ENCODE peak calls at places on chromosomes 11 and 22, in ten cellular contexts. One of them, this sample, is unnamed.

GRCh38 chr11:31801298-31801702 is 9.8 kb downstream of the PAX6 start:
- DNase-seq in activated naive CD8-positive, alpha-beta T cell treated with anti-CD3 and anti-CD28 coated beads, Interleukin-2, amount 50 U/mL, for 24 hours: no peak
- DNase-seq in cardiac muscle cell: no peak
- DNase-seq in Right ventricle myocardium inferior: no peak
- DNase-seq in nucleus accumbens: no peak
- DNase-seq in dermis blood vessel endothelial cell: no peak
- DNase-seq in NCI-H774: no peak
- DNase-seq in coronary artery: no peak
- DNase-seq in hepatocyte: no peak
- DNase-seq in central memory CD4-positive, alpha-beta T cell: no peak
- DNase-seq in this sample: no peak

GRCh38 chr11:95994340-95994728 is 70.4 kb upstream of the MTMR2 start:
- DNase-seq in Right ventricle myocardium inferior: no peak
- DNase-seq in central memory CD4-positive, alpha-beta T cell: no peak
- DNase-seq in dermis blood vessel endothelial cell: no peak
- DNase-seq in coronary artery: no peak
- DNase-seq in activated naive CD8-positive, alpha-beta T cell treated with anti-CD3 and anti-CD28 coated beads, Interleukin-2, amount 50 U/mL, for 24 hours: no peak
- DNase-seq in nucleus accumbens: no peak
- DNase-seq in NCI-H774: no peak
- DNase-seq in hepatocyte: no peak
- DNase-seq in cardiac muscle cell: no peak
- DNase-seq in this sample: no peak

GRCh38 chr11:6572215-6572614 is 31.2 kb downstream of the RRP8 start:
- DNase-seq in hepatocyte: no peak
- DNase-seq in dermis blood vessel endothelial cell: no peak
- DNase-seq in cardiac muscle cell: peak
- DNase-seq in coronary artery: no peak
- DNase-seq in nucleus accumbens: no peak
- DNase-seq in central memory CD4-positive, alpha-beta T cell: no peak
- DNase-seq in NCI-H774: no peak
- DNase-seq in Right ventricle myocardium inferior: no peak
- DNase-seq in activated naive CD8-positive, alpha-beta T cell treated with anti-CD3 and anti-CD28 coated beads, Interleukin-2, amount 50 U/mL, for 24 hours: no peak
- DNase-seq in this sample: no peak

GRCh38 chr11:32233276-32233675 is 142.4 kb downstream of the RCN1 start:
- DNase-seq in coronary artery: no peak
- DNase-seq in NCI-H774: no peak
- DNase-seq in central memory CD4-positive, alpha-beta T cell: no peak
- DNase-seq in activated naive CD8-positive, alpha-beta T cell treated with anti-CD3 and anti-CD28 coated beads, Interleukin-2, amount 50 U/mL, for 24 hours: no peak
- DNase-seq in Right ventricle myocardium inferior: no peak
- DNase-seq in cardiac muscle cell: no peak
- DNase-seq in hepatocyte: no peak
- DNase-seq in dermis blood vessel endothelial cell: no peak
- DNase-seq in nucleus accumbens: no peak
- DNase-seq in this sample: no peak

GRCh38 chr11:898540-899190 is 11.9 kb downstream of the CHID1 start:
- DNase-seq in NCI-H774: no peak
- DNase-seq in hepatocyte: no peak
- DNase-seq in activated naive CD8-positive, alpha-beta T cell treated with anti-CD3 and anti-CD28 coated beads, Interleukin-2, amount 50 U/mL, for 24 hours: no peak
- DNase-seq in nucleus accumbens: no peak
- DNase-seq in Right ventricle myocardium inferior: no peak
- DNase-seq in cardiac muscle cell: peak
- DNase-seq in dermis blood vessel endothelial cell: peak
- DNase-seq in central memory CD4-positive, alpha-beta T cell: no peak
- DNase-seq in coronary artery: no peak
- DNase-seq in this sample: peak

GRCh38 chr22:40235418-40235817 is 57.7 kb downstream of the TNRC6B start:
- DNase-seq in hepatocyte: no peak
- DNase-seq in cardiac muscle cell: peak
- DNase-seq in Right ventricle myocardium inferior: no peak
- DNase-seq in coronary artery: no peak
- DNase-seq in dermis blood vessel endothelial cell: no peak
- DNase-seq in nucleus accumbens: no peak
- DNase-seq in activated naive CD8-positive, alpha-beta T cell treated with anti-CD3 and anti-CD28 coated beads, Interleukin-2, amount 50 U/mL, for 24 hours: no peak
- DNase-seq in NCI-H774: no peak
- DNase-seq in central memory CD4-positive, alpha-beta T cell: no peak
- DNase-seq in this sample: no peak

GRCh38 chr22:24421428-24421931 is 5.9 kb upstream of the ADORA2A start:
- DNase-seq in nucleus accumbens: no peak
- DNase-seq in NCI-H774: no peak
- DNase-seq in dermis blood vessel endothelial cell: peak
- DNase-seq in cardiac muscle cell: no peak
- DNase-seq in Right ventricle myocardium inferior: no peak
- DNase-seq in coronary artery: no peak
- DNase-seq in central memory CD4-positive, alpha-beta T cell: peak
- DNase-seq in activated naive CD8-positive, alpha-beta T cell treated with anti-CD3 and anti-CD28 coated beads, Interleukin-2, amount 50 U/mL, for 24 hours: peak
- DNase-seq in hepatocyte: peak
- DNase-seq in this sample: no peak

GRCh38 chr11:94017446-94017845 is 3.7 kb upstream of the HEPHL1 start:
- DNase-seq in cardiac muscle cell: no peak
- DNase-seq in dermis blood vessel endothelial cell: no peak
- DNase-seq in central memory CD4-positive, alpha-beta T cell: no peak
- DNase-seq in Right ventricle myocardium inferior: no peak
- DNase-seq in activated naive CD8-positive, alpha-beta T cell treated with anti-CD3 and anti-CD28 coated beads, Interleukin-2, amount 50 U/mL, for 24 hours: no peak
- DNase-seq in hepatocyte: no peak
- DNase-seq in NCI-H774: no peak
- DNase-seq in nucleus accumbens: no peak
- DNase-seq in coronary artery: no peak
- DNase-seq in this sample: no peak

GRCh38 chr11:12687740-12688139 is 13.5 kb downstream of the TEAD1 start:
- DNase-seq in coronary artery: no peak
- DNase-seq in Right ventricle myocardium inferior: no peak
- DNase-seq in hepatocyte: no peak
- DNase-seq in activated naive CD8-positive, alpha-beta T cell treated with anti-CD3 and anti-CD28 coated beads, Interleukin-2, amount 50 U/mL, for 24 hours: no peak
- DNase-seq in nucleus accumbens: no peak
- DNase-seq in NCI-H774: no peak
- DNase-seq in cardiac muscle cell: no peak
- DNase-seq in central memory CD4-positive, alpha-beta T cell: no peak
- DNase-seq in dermis blood vessel endothelial cell: no peak
- DNase-seq in this sample: no peak

GRCh38 chr22:37843746-37844089 is 416 bp downstream of the ANKRD54 start:
- DNase-seq in NCI-H774: no peak
- DNase-seq in dermis blood vessel endothelial cell: no peak
- DNase-seq in nucleus accumbens: peak
- DNase-seq in activated naive CD8-positive, alpha-beta T cell treated with anti-CD3 and anti-CD28 coated beads, Interleukin-2, amount 50 U/mL, for 24 hours: peak
- DNase-seq in cardiac muscle cell: peak
- DNase-seq in coronary artery: no peak
- DNase-seq in central memory CD4-positive, alpha-beta T cell: no peak
- DNase-seq in hepatocyte: peak
- DNase-seq in Right ventricle myocardium inferior: peak
- DNase-seq in this sample: peak

GRCh38 chr11:61198391-61198790 is 4.9 kb upstream of the PGA3 start:
- DNase-seq in nucleus accumbens: no peak
- DNase-seq in activated naive CD8-positive, alpha-beta T cell treated with anti-CD3 and anti-CD28 coated beads, Interleukin-2, amount 50 U/mL, for 24 hours: no peak
- DNase-seq in central memory CD4-positive, alpha-beta T cell: no peak
- DNase-seq in coronary artery: no peak
- DNase-seq in cardiac muscle cell: no peak
- DNase-seq in dermis blood vessel endothelial cell: no peak
- DNase-seq in hepatocyte: no peak
- DNase-seq in NCI-H774: no peak
- DNase-seq in Right ventricle myocardium inferior: no peak
- DNase-seq in this sample: no peak

GRCh38 chr11:120877746-120878365 is 146.0 kb upstream of the TBCEL start:
- DNase-seq in central memory CD4-positive, alpha-beta T cell: no peak
- DNase-seq in dermis blood vessel endothelial cell: no peak
- DNase-seq in activated naive CD8-positive, alpha-beta T cell treated with anti-CD3 and anti-CD28 coated beads, Interleukin-2, amount 50 U/mL, for 24 hours: no peak
- DNase-seq in Right ventricle myocardium inferior: no peak
- DNase-seq in nucleus accumbens: no peak
- DNase-seq in hepatocyte: no peak
- DNase-seq in NCI-H774: no peak
- DNase-seq in cardiac muscle cell: no peak
- DNase-seq in coronary artery: no peak
- DNase-seq in this sample: peak

GRCh38 chr22:47168900-47169800 is 406.7 kb downstream of the TBC1D22A start:
- DNase-seq in Right ventricle myocardium inferior: no peak
- DNase-seq in coronary artery: peak
- DNase-seq in nucleus accumbens: no peak
- DNase-seq in dermis blood vessel endothelial cell: peak
- DNase-seq in activated naive CD8-positive, alpha-beta T cell treated with anti-CD3 and anti-CD28 coated beads, Interleukin-2, amount 50 U/mL, for 24 hours: no peak
- DNase-seq in NCI-H774: no peak
- DNase-seq in central memory CD4-positive, alpha-beta T cell: no peak
- DNase-seq in hepatocyte: no peak
- DNase-seq in cardiac muscle cell: peak
- DNase-seq in this sample: peak

GRCh38 chr11:58625826-58626460 is 3.5 kb downstream of the CNTF start:
- DNase-seq in activated naive CD8-positive, alpha-beta T cell treated with anti-CD3 and anti-CD28 coated beads, Interleukin-2, amount 50 U/mL, for 24 hours: no peak
- DNase-seq in NCI-H774: no peak
- DNase-seq in Right ventricle myocardium inferior: no peak
- DNase-seq in cardiac muscle cell: no peak
- DNase-seq in dermis blood vessel endothelial cell: no peak
- DNase-seq in hepatocyte: no peak
- DNase-seq in nucleus accumbens: no peak
- DNase-seq in coronary artery: no peak
- DNase-seq in central memory CD4-positive, alpha-beta T cell: no peak
- DNase-seq in this sample: no peak

GRCh38 chr11:17556999-17557398 is 9.9 kb downstream of the OTOG start:
- DNase-seq in hepatocyte: no peak
- DNase-seq in cardiac muscle cell: no peak
- DNase-seq in activated naive CD8-positive, alpha-beta T cell treated with anti-CD3 and anti-CD28 coated beads, Interleukin-2, amount 50 U/mL, for 24 hours: no peak
- DNase-seq in dermis blood vessel endothelial cell: no peak
- DNase-seq in central memory CD4-positive, alpha-beta T cell: no peak
- DNase-seq in coronary artery: no peak
- DNase-seq in nucleus accumbens: no peak
- DNase-seq in Right ventricle myocardium inferior: no peak
- DNase-seq in NCI-H774: no peak
- DNase-seq in this sample: no peak

GRCh38 chr11:117828641-117829368 is 4.3 kb upstream of the FXYD2 start:
- DNase-seq in cardiac muscle cell: peak
- DNase-seq in dermis blood vessel endothelial cell: peak
- DNase-seq in Right ventricle myocardium inferior: peak
- DNase-seq in central memory CD4-positive, alpha-beta T cell: peak
- DNase-seq in coronary artery: peak
- DNase-seq in hepatocyte: peak
- DNase-seq in nucleus accumbens: no peak
- DNase-seq in activated naive CD8-positive, alpha-beta T cell treated with anti-CD3 and anti-CD28 coated beads, Interleukin-2, amount 50 U/mL, for 24 hours: peak
- DNase-seq in NCI-H774: no peak
- DNase-seq in this sample: peak

This sample was measured in BE2C.